ENCODE peak calls at places on chromosomes 11 and 22, in eight cellular contexts. J, W, L, B, E, A, S and T are unnamed samples.

GRCh38 chr11:23755076-23755475 is 741.8 kb upstream of the LUZP2 start:
- DNase-seq in S (no peak), A (no peak), L (no peak), B (no peak), E (no peak), J (no peak), W (no peak), T (no peak)

GRCh38 chr11:118434123-118434552 is 2.2 kb upstream of the KMT2A start:
- DNase-seq in B (no peak), A (no peak), L (no peak), J (no peak), E (no peak), W (no peak), S (peak), T (no peak)

GRCh38 chr11:72352859-72353551 is 81.3 kb downstream of the CLPB start:
- DNase-seq in B (peak), S (peak), J (no peak), A (no peak), L (no peak), W (no peak), E (no peak), T (no peak)

GRCh38 chr22:50728523-50728931 is 9.5 kb upstream of the ACR start:
- DNase-seq in E (no peak), S (no peak), W (no peak), J (no peak), A (no peak), L (no peak), B (no peak), T (no peak)

GRCh38 chr11:76615950-76616349 is 54.6 kb downstream of the LRRC32 start:
- DNase-seq in L (no peak), S (peak), B (no peak), W (no peak), J (no peak), A (no peak), E (no peak), T (peak)

GRCh38 chr11:106208795-106209194 is 131.3 kb downstream of the AASDHPPT start:
- DNase-seq in A (no peak), B (no peak), E (no peak), L (no peak), W (peak), S (no peak), J (no peak), T (no peak)

GRCh38 chr11:126444072-126444471 is 88.6 kb downstream of the ST3GAL4 start:
- DNase-seq in L (no peak), W (no peak), J (no peak), A (no peak), S (no peak), B (no peak), E (no peak), T (no peak)

GRCh38 chr22:37624017-37624365 is 15.4 kb downstream of the GGA1 start:
- DNase-seq in L (no peak), S (no peak), B (no peak), J (no peak), A (no peak), E (no peak), W (no peak), T (no peak)

GRCh38 chr11:121446752-121447156 is 5.4 kb upstream of the SORL1 start:
- DNase-seq in A (peak), E (no peak), W (no peak), B (peak), S (no peak), L (no peak), J (no peak), T (no peak)

GRCh38 chr11:128828350-128828749 is 38.7 kb downstream of the KCNJ1 start:
- DNase-seq in S (no peak), L (no peak), B (no peak), J (no peak), E (no peak), A (peak), W (no peak), T (no peak)